ENCODE peak calls at places on chromosomes 11 and 22, in nine cellular contexts. M, S, C, Q, G, K, E, D and B are unnamed samples.

GRCh38 chr11:43567396-43567975 is 113.1 kb upstream of the HSD17B12 start:
- DNase-seq in C (peak; percentile 71), D (no peak), Q (no peak), M (no peak), G (no peak), K (no peak), E (peak; percentile 78), S (no peak), B (no peak)

GRCh38 chr11:877565-877964 is 33.0 kb downstream of the CHID1 start:
- DNase-seq in G (no peak), C (no peak), Q (no peak), M (no peak), D (no peak), S (no peak), K (no peak), E (no peak), B (no peak)

GRCh38 chr11:116813781-116814471 is 9.2 kb downstream of the APOA4 start:
- DNase-seq in G (no peak), S (no peak), Q (no peak), C (peak; percentile 62), D (no peak), M (no peak), K (no peak), E (no peak), B (no peak)

GRCh38 chr11:34621876-34622275 is 983 bp downstream of the EHF start:
- DNase-seq in S (no peak), K (no peak), M (no peak), E (no peak), Q (no peak), G (no peak), C (no peak), D (no peak), B (no peak)

GRCh38 chr11:111788464-111788863 is 22.3 kb upstream of the PPP2R1B start:
- DNase-seq in D (no peak), C (no peak), G (no peak), M (no peak), Q (no peak), K (no peak), S (no peak), E (no peak), B (no peak)

GRCh38 chr22:35170716-35171697 is 86.3 kb upstream of the HMGXB4 start:
- DNase-seq in S (no peak), M (no peak), Q (no peak), K (peak; percentile 5), C (no peak), E (no peak), G (no peak), D (no peak), B (no peak)

GRCh38 chr22:45645526-45646414 is 25.9 kb upstream of the ATXN10 start:
- DNase-seq in Q (peak; percentile 90), E (peak; percentile 86), D (no peak), S (peak; percentile 77), G (peak; percentile 65), C (peak; percentile 78), M (peak; percentile 52), K (peak; percentile 89), B (peak; percentile 70)

GRCh38 chr22:38114484-38115398 is 4.3 kb upstream of the BAIAP2L2 start:
- DNase-seq in Q (peak; percentile 85), M (peak; percentile 44), D (no peak), S (peak; percentile 91), K (peak; percentile 92), E (peak; percentile 92), C (peak; percentile 89), G (peak; percentile 71), B (peak; percentile 86)

GRCh38 chr11:82080160-82080559 is 653.5 kb downstream of the FAM181B start:
- DNase-seq in D (no peak), K (no peak), M (no peak), Q (no peak), S (no peak), G (no peak), C (peak; percentile 67), E (no peak), B (no peak)

GRCh38 chr11:116221351-116221750 is 551.4 kb downstream of the BUD13 start:
- DNase-seq in D (no peak), C (no peak), Q (no peak), S (no peak), M (no peak), G (no peak), K (no peak), E (no peak), B (no peak)

GRCh38 chr11:27081056-27081455 is 40.4 kb downstream of the BBOX1 start:
- DNase-seq in C (peak; percentile 17), M (no peak), G (no peak), D (no peak), E (no peak), S (no peak), Q (no peak), K (no peak), B (no peak)

GRCh38 chr11:91932151-91932821 is 292.3 kb upstream of the FAT3 start:
- DNase-seq in S (no peak), C (peak; percentile 29), D (no peak), G (no peak), K (no peak), M (no peak), E (peak; percentile 13), Q (no peak), B (no peak)

GRCh38 chr11:91935120-91935519 is 289.5 kb upstream of the FAT3 start:
- DNase-seq in D (no peak), Q (no peak), S (no peak), M (no peak), G (no peak), C (no peak), K (no peak), E (no peak), B (no peak)
- H3K9me3 ChIP-seq in D (no peaks in the 10 kb centered on the region), Q (no peaks in the 10 kb centered on the region), S (no peaks in the 10 kb centered on the region), M (no peaks in the 10 kb centered on the region), G (no peaks in the 10 kb centered on the region), C (no peaks in the 10 kb centered on the region), K (no peaks in the 10 kb centered on the region), E (no peaks in the 10 kb centered on the region), B (no peaks in the 10 kb centered on the region)

DNA sequence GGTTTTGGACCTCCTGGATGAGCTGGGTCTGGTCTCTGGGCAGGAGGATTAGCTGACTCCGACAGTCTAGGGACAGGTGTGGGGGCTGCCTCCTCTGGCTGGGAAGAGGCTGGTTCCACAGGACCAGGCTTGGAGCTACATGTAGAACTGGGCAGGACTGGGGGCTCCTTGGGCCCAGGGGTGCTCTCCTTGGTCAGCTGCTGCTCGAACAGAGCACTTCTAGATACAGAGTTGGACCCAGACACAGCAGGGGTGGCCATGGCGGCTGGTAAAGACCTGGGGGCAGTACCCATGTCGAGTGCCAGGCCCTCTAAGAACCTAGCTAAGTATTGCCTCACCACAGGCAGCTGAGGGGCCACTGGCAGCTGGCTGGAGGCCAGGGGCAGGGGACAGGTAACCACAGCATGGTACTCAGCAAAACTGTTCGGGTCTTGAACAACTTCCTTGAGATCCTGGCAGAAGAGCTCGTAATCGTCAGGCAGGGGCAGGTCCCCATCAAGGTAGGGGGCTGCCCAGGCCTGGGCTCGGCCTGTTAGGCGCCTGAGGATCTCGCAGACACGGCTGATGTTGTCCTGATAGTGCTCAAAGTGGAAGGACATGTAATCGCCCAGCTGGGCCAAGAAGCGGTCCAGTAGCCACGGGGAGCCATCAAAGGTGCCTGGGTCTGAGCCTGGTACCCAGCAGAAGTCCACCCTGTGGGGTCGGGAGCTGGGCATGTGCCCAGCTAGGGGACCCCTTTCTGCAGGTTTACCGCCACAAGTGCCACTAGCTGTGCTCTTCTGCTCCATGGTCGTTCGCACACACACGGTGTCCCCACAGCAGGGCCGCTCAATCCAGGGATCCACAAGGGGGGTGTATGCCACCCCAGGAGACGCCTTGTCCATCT is 3.1 kb downstream of the GNB1L start:
- DNase-seq in S (no peak), C (no peak), G (no peak), Q (no peak), K (peak; percentile 76), M (no peak), E (peak; percentile 10), D (no peak), B (no peak)
- H3K4me1 ChIP-seq in S (peaks cover 25% of the 10 kb centered on the region), C (peaks cover 27% of the 10 kb centered on the region), G (peaks cover 12% of the 10 kb centered on the region), Q (peaks cover 32% of the 10 kb centered on the region), K (peaks cover 58% of the 10 kb centered on the region), M (peaks cover 24% of the 10 kb centered on the region), E (peaks cover 48% of the 10 kb centered on the region), D (peaks cover 9% of the 10 kb centered on the region), B (peaks cover 37% of the 10 kb centered on the region)

DNA sequence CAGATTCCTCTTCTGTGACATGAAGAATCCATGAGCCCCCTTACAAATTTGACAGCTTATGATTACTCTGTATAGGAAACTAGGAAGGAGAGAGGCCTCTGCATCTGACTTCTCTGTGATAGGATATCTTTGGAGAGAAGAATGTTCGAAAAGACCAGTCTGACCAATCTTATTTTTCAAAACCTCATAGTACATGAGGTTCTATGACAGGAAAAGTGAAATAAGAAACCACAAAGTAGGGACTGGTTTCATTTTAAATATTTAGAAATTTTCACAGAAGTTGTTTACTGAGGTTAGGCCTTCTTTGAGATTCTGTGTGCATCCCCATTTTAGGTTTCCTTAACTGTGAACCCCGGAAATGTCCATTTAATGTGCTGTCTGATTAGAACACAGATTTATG is 2.1 kb upstream of the OR4X1 start:
- DNase-seq in K (no peak), Q (no peak), S (no peak), E (no peak), M (no peak), C (no peak), D (no peak), G (no peak), B (no peak)
- H3K9me3 ChIP-seq in K (no peaks in the 10 kb centered on the region), Q (no peaks in the 10 kb centered on the region), S (no peaks in the 10 kb centered on the region), E (no peaks in the 10 kb centered on the region), M (no peaks in the 10 kb centered on the region), C (no peaks in the 10 kb centered on the region), D (no peaks in the 10 kb centered on the region), G (peaks cover 13% of the 10 kb centered on the region), B (peaks cover 12% of the 10 kb centered on the region)

GRCh38 chr22:21818487-21819182 is 48.8 kb downstream of the MAPK1 start:
- DNase-seq in M (no peak), E (no peak), G (no peak), C (no peak), K (no peak), S (no peak), D (no peak), Q (no peak), B (no peak)
- H3K4me1 ChIP-seq in M (peaks cover 34% of the 10 kb centered on the region), E (no peaks in the 10 kb centered on the region), G (peaks cover 6% of the 10 kb centered on the region), C (peaks cover 25% of the 10 kb centered on the region), K (peaks cover 46% of the 10 kb centered on the region), S (peaks cover 7% of the 10 kb centered on the region), D (peaks cover 16% of the 10 kb centered on the region), Q (peaks cover 41% of the 10 kb centered on the region), B (peaks cover 74% of the 10 kb centered on the region)

GRCh38 chr11:70720291-70720690 is 322.0 kb downstream of the CTTN start:
- DNase-seq in G (no peak), Q (no peak), K (no peak), D (no peak), E (no peak), M (no peak), S (no peak), C (no peak), B (no peak)
- H3K9me3 ChIP-seq in G (no peaks in the 10 kb centered on the region), Q (no peaks in the 10 kb centered on the region), K (no peaks in the 10 kb centered on the region), D (no peaks in the 10 kb centered on the region), E (no peaks in the 10 kb centered on the region), M (no peaks in the 10 kb centered on the region), S (no peaks in the 10 kb centered on the region), C (no peaks in the 10 kb centered on the region), B (no peaks in the 10 kb centered on the region)